ENCODE peak calls at places on chromosomes 16 and 17, in eight cellular contexts. C is ascending aorta, U is psoas muscle, Z is tibial artery, X is ovary, N is brain microvascular endothelial cell, D is breast epithelium, G is Peyer's patch. R is an unnamed sample.

GRCh38 chr17:39225974-39226683 is 384 bp upstream of the STAC2 start:
- DNase-seq in C (peak; percentile 60), U (peak; percentile 83), Z (peak; percentile 97), X (peak; percentile 78), N (no peak), D (peak; percentile 71), G (no peak), R (no peak)

GRCh38 chr17:50614471-50615051 is 20.1 kb upstream of the ABCC3 start:
- DNase-seq in C (no peak), U (no peak), Z (no peak), X (no peak), N (no peak), D (no peak), G (no peak), R (no peak)

GRCh38 chr17:58172369-58173071 is 5.7 kb downstream of the OR4D2 start:
- DNase-seq in C (no peak), U (no peak), Z (no peak), X (no peak), N (peak; percentile 12), D (no peak), G (no peak), R (no peak)

GRCh38 chr17:8985054-8985701 is 19.7 kb upstream of the PIK3R5 start:
- DNase-seq in C (no peak), U (no peak), Z (no peak), X (no peak), N (no peak), D (no peak), G (no peak), R (no peak)

GRCh38 chr17:73878923-73879322 is 234.7 kb upstream of the SDK2 start:
- DNase-seq in C (no peak), U (no peak), Z (no peak), X (no peak), N (no peak), D (no peak), G (no peak), R (no peak)

GRCh38 chr17:28925912-28926365 is 23.1 kb upstream of the DHRS13 start:
- DNase-seq in C (no peak), U (no peak), Z (no peak), X (no peak), N (peak; percentile 51), D (no peak), G (no peak), R (peak; percentile 57)

GRCh38 chr17:67281736-67282135 is 36.7 kb upstream of the HELZ start:
- DNase-seq in C (no peak), U (no peak), Z (no peak), X (no peak), N (no peak), D (no peak), G (no peak), R (no peak)

GRCh38 chr16:87332150-87332549 is 15.0 kb upstream of the C16orf95 start:
- DNase-seq in C (no peak), U (peak; percentile 66), Z (no peak), X (no peak), N (peak; percentile 12), D (no peak), G (no peak), R (no peak)

GRCh38 chr16:86712158-86713009 is 134.0 kb downstream of the FOXL1 start:
- DNase-seq in C (no peak), U (peak; percentile 30), Z (no peak), X (no peak), N (no peak), D (no peak), G (no peak), R (no peak)

GRCh38 chr17:37239690-37240344 is 136.0 kb upstream of the C17orf78 start:
- DNase-seq in C (no peak), U (no peak), Z (no peak), X (no peak), N (peak; percentile 14), D (no peak), G (no peak), R (no peak)

GRCh38 chr17:10875411-10875810 is 37.5 kb upstream of the PIRT start:
- DNase-seq in C (no peak), U (no peak), Z (no peak), X (no peak), N (peak; percentile 0), D (no peak), G (no peak), R (no peak)

GRCh38 chr16:82037666-82038065 is 2.6 kb downstream of the HSD17B2 start:
- DNase-seq in C (no peak), U (no peak), Z (no peak), X (no peak), N (peak; percentile 33), D (no peak), G (no peak), R (no peak)

GRCh38 chr16:25838724-25839186 is 147.0 kb downstream of the HS3ST4 start:
- DNase-seq in C (no peak), U (no peak), Z (no peak), X (no peak), N (peak; percentile 33), D (no peak), G (no peak), R (peak; percentile 14)

GRCh38 chr17:27473748-27474609 is 17.7 kb downstream of the KSR1 start:
- DNase-seq in C (no peak), U (no peak), Z (no peak), X (no peak), N (no peak), D (no peak), G (no peak), R (no peak)

GRCh38 chr17:33871720-33872535 is 383.2 kb upstream of the CCL2 start:
- DNase-seq in C (no peak), U (no peak), Z (no peak), X (no peak), N (no peak), D (no peak), G (no peak), R (peak; percentile 67)

GRCh38 chr17:38735161-38735997 is 5.2 kb downstream of the CISD3 start:
- DNase-seq in C (no peak), U (peak; percentile 84), Z (peak; percentile 78), X (peak; percentile 76), N (no peak), D (no peak), G (peak; percentile 76), R (no peak)

GRCh38 chr17:37485938-37486570 is 3.6 kb upstream of the DUSP14 start:
- DNase-seq in C (no peak), U (no peak), Z (no peak), X (no peak), N (no peak), D (no peak), G (no peak), R (no peak)

GRCh38 chr16:50498756-50499155 is 49.4 kb upstream of the NKD1 start:
- DNase-seq in C (no peak), U (no peak), Z (peak; percentile 87), X (no peak), N (no peak), D (no peak), G (no peak), R (no peak)

GRCh38 chr17:45334701-45335677 is 18.2 kb upstream of the MAP3K14 start:
- DNase-seq in C (no peak), U (no peak), Z (no peak), X (peak; percentile 6), N (no peak), D (peak; percentile 36), G (no peak), R (no peak)

GRCh38 chr17:7885357-7886226 is 3.0 kb upstream of the CHD3 start:
- DNase-seq in C (no peak), U (peak; percentile 59), Z (peak; percentile 73), X (peak; percentile 68), N (no peak), D (peak; percentile 56), G (peak; percentile 62), R (no peak)

GRCh38 chr17:55168970-55169687 is 95.6 kb upstream of the HLF start:
- DNase-seq in C (no peak), U (no peak), Z (no peak), X (no peak), N (no peak), D (no peak), G (no peak), R (no peak)

GRCh38 chr17:30917050-30917449 is 4.7 kb upstream of the ADAP2 start:
- DNase-seq in C (no peak), U (no peak), Z (no peak), X (no peak), N (no peak), D (no peak), G (no peak), R (no peak)

GRCh38 chr17:10649031-10649430 is 8.1 kb downstream of the MYH3 start:
- DNase-seq in C (no peak), U (no peak), Z (no peak), X (no peak), N (peak; percentile 18), D (no peak), G (no peak), R (no peak)

GRCh38 chr16:1209081-1209480 is 16.0 kb downstream of the TPSG1 start:
- DNase-seq in C (no peak), U (no peak), Z (no peak), X (no peak), N (no peak), D (no peak), G (no peak), R (no peak)
- H3K4me3 ChIP-seq in C (no peak overlapping the region), U (no peak overlapping the region), Z (no peak overlapping the region), X (no peak overlapping the region), N (no peak overlapping the region), D (no peak overlapping the region), G (no peak overlapping the region), R (no peak overlapping the region)

GRCh38 chr17:338442-339192 is 14.0 kb downstream of the RPH3AL start:
- DNase-seq in C (no peak), U (peak; percentile 52), Z (no peak), X (peak; percentile 71), N (no peak), D (peak; percentile 51), G (no peak), R (no peak)
- TF ChIP-seq CTCF in C (no peak), U (no peak), Z (no peak), X (no peak), N (no peak), D (no peak), G (no peak), R (no peak)

GRCh38 chr16:67945392-67945933 is 1.5 kb upstream of the LCAT start:
- DNase-seq in C (no peak), U (no peak), Z (no peak), X (no peak), N (no peak), D (no peak), G (no peak), R (no peak)
- H3K36me3 ChIP-seq in C (peaks cover 82% of the 10 kb centered on the region), U (peaks cover 9% of the 10 kb centered on the region), Z (peaks cover 89% of the 10 kb centered on the region), X (no peaks in the 10 kb centered on the region), N (peaks cover 91% of the 10 kb centered on the region), D (no peaks in the 10 kb centered on the region), G (no peaks in the 10 kb centered on the region), R (peaks cover 1% of the 10 kb centered on the region)

DNA sequence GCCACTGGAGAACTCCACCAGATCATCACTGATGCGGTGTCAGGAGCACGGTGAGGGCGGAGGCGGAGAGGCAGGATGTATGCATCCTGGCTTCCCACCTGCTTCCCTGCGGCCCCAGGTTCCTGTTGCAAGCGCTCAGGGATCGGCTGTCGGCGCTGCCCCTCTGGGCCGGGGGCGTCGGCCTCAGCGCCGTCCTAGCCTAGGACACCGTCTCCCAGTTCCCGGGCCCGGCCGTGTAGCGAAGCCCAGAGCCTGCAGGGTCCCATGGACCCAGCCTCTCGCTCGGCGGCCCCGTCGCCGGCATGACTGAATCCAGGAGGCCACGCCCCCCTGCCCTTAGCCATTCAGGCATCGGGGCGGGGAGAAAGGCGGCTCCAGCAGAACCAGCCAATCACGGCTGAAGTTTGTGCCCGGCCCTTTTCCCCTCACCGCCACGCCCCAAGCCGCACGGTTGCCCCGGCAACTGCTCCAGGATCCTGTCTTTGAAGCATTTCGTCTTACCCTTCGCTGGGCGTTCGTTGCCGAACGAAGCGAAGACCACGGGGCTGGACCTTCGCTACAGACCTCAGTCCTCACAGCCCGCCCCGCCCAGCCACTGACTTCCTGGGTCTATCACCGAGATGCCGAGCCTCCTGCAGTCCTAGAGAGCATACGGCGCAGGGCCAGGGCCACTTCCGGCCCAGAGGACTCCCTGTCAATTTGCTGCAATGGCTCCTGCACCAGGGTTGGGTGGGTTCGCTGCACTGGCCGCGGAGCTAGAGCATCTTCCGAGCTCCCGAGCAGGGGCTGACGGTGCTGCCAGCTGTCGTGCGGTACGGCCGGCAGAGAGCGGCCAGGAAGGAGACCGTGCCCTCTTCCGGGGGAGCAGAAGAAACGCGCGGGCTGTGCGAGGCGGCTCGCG is 10.6 kb upstream of the ZNF213 start:
- DNase-seq in C (peak; percentile 88), U (peak; percentile 97), Z (peak; percentile 98), X (peak; percentile 97), N (peak; percentile 94), D (peak; percentile 96), G (peak; percentile 98), R (peak; percentile 66)
- H3K4me3 ChIP-seq in C (peak overlapping the region; percentile 66), U (peak overlapping the region; percentile 74), Z (peak overlapping the region; percentile 87), X (peak overlapping the region; percentile 39), N (peak overlapping the region; percentile 78), D (peak overlapping the region; percentile 81), G (peak overlapping the region; percentile 64), R (peak overlapping the region; percentile 82)

R was measured in kidney epithelial cell.